ENCODE peak calls at places on chromosome 19, in nine cellular contexts. One of them, this sample, is unnamed. For H3K36me3, the result is how much of the 10 kb centered on the place peaks cover.

GRCh38 chr19:35748106-35749020 is at the start of gene LIN37:
- DNase-seq in thoracic aorta: peak
- DNase-seq in BE2C: peak
- DNase-seq in SK-N-SH: peak
- DNase-seq in cardiac muscle cell: peak
- DNase-seq in OCI-LY7: peak
- DNase-seq in astrocyte: peak
- DNase-seq in pancreas: peak
- DNase-seq in left ventricle myocardium inferior: peak
- DNase-seq in this sample: peak

GRCh38 chr19:56091751-56092546 is 29.1 kb downstream of the ZNF787 start:
- DNase-seq in thoracic aorta: no peak
- DNase-seq in BE2C: no peak
- DNase-seq in SK-N-SH: no peak
- DNase-seq in cardiac muscle cell: no peak
- DNase-seq in OCI-LY7: no peak
- DNase-seq in astrocyte: no peak
- DNase-seq in pancreas: no peak
- DNase-seq in left ventricle myocardium inferior: no peak
- DNase-seq in this sample: no peak

GRCh38 chr19:16957151-16957662 is 68.4 kb downstream of the F2RL3 start:
- DNase-seq in thoracic aorta: no peak
- DNase-seq in BE2C: no peak
- DNase-seq in SK-N-SH: no peak
- DNase-seq in cardiac muscle cell: peak
- DNase-seq in OCI-LY7: no peak
- DNase-seq in astrocyte: no peak
- DNase-seq in pancreas: no peak
- DNase-seq in left ventricle myocardium inferior: no peak
- DNase-seq in this sample: no peak

GRCh38 chr19:55626350-55626749 is 2.0 kb upstream of the ZNF784 start:
- DNase-seq in thoracic aorta: no peak
- DNase-seq in BE2C: no peak
- DNase-seq in SK-N-SH: no peak
- DNase-seq in cardiac muscle cell: no peak
- DNase-seq in OCI-LY7: no peak
- DNase-seq in astrocyte: no peak
- DNase-seq in pancreas: no peak
- DNase-seq in left ventricle myocardium inferior: no peak
- DNase-seq in this sample: no peak

GRCh38 chr19:45645068-45645630 is 6.0 kb upstream of the EML2 start:
- DNase-seq in thoracic aorta: no peak
- DNase-seq in BE2C: no peak
- DNase-seq in SK-N-SH: no peak
- DNase-seq in cardiac muscle cell: no peak
- DNase-seq in OCI-LY7: no peak
- DNase-seq in astrocyte: no peak
- DNase-seq in pancreas: no peak
- DNase-seq in left ventricle myocardium inferior: no peak
- DNase-seq in this sample: no peak

GRCh38 chr19:38046254-38047047 is 139.4 kb downstream of the SIPA1L3 start:
- DNase-seq in thoracic aorta: no peak
- DNase-seq in BE2C: no peak
- DNase-seq in SK-N-SH: no peak
- DNase-seq in cardiac muscle cell: no peak
- DNase-seq in OCI-LY7: peak
- DNase-seq in astrocyte: no peak
- DNase-seq in pancreas: no peak
- DNase-seq in left ventricle myocardium inferior: no peak
- DNase-seq in this sample: peak

GRCh38 chr19:10677796-10678195 is 23.4 kb upstream of the QTRT1 start:
- DNase-seq in thoracic aorta: no peak
- DNase-seq in BE2C: no peak
- DNase-seq in SK-N-SH: no peak
- DNase-seq in cardiac muscle cell: no peak
- DNase-seq in OCI-LY7: no peak
- DNase-seq in astrocyte: no peak
- DNase-seq in pancreas: no peak
- DNase-seq in left ventricle myocardium inferior: no peak
- DNase-seq in this sample: no peak

GRCh38 chr19:10291554-10292205 is 1.9 kb downstream of the ICAM5 start:
- DNase-seq in thoracic aorta: no peak
- DNase-seq in BE2C: no peak
- DNase-seq in SK-N-SH: no peak
- DNase-seq in cardiac muscle cell: no peak
- DNase-seq in OCI-LY7: peak
- DNase-seq in astrocyte: no peak
- DNase-seq in pancreas: no peak
- DNase-seq in left ventricle myocardium inferior: no peak
- DNase-seq in this sample: no peak

GRCh38 chr19:58262922-58263296 is 15.8 kb upstream of the ZNF8 start:
- DNase-seq in thoracic aorta: no peak
- DNase-seq in BE2C: no peak
- DNase-seq in SK-N-SH: no peak
- DNase-seq in cardiac muscle cell: no peak
- DNase-seq in OCI-LY7: no peak
- DNase-seq in astrocyte: no peak
- DNase-seq in pancreas: no peak
- DNase-seq in left ventricle myocardium inferior: no peak
- DNase-seq in this sample: no peak

GRCh38 chr19:41533691-41534090 is 42.3 kb upstream of the CEACAM21 start:
- DNase-seq in thoracic aorta: no peak
- DNase-seq in BE2C: no peak
- DNase-seq in SK-N-SH: no peak
- DNase-seq in cardiac muscle cell: no peak
- DNase-seq in OCI-LY7: no peak
- DNase-seq in astrocyte: no peak
- DNase-seq in pancreas: no peak
- DNase-seq in left ventricle myocardium inferior: no peak
- DNase-seq in this sample: no peak

GRCh38 chr19:13492128-13492527 is 14.2 kb downstream of the CACNA1A start:
- DNase-seq in thoracic aorta: no peak
- DNase-seq in BE2C: no peak
- DNase-seq in SK-N-SH: no peak
- DNase-seq in cardiac muscle cell: peak
- DNase-seq in OCI-LY7: no peak
- DNase-seq in astrocyte: peak
- DNase-seq in pancreas: no peak
- DNase-seq in left ventricle myocardium inferior: no peak
- DNase-seq in this sample: no peak

GRCh38 chr19:13797870-13798269 is 2.6 kb downstream of the ZSWIM4 start:
- DNase-seq in thoracic aorta: peak
- DNase-seq in BE2C: no peak
- DNase-seq in SK-N-SH: no peak
- DNase-seq in cardiac muscle cell: peak
- DNase-seq in OCI-LY7: no peak
- DNase-seq in astrocyte: peak
- DNase-seq in pancreas: no peak
- DNase-seq in left ventricle myocardium inferior: no peak
- DNase-seq in this sample: no peak

GRCh38 chr19:56988271-56988670 is 131.5 kb upstream of the USP29 start:
- DNase-seq in thoracic aorta: no peak
- DNase-seq in BE2C: no peak
- DNase-seq in SK-N-SH: no peak
- DNase-seq in cardiac muscle cell: no peak
- DNase-seq in OCI-LY7: no peak
- DNase-seq in astrocyte: no peak
- DNase-seq in pancreas: no peak
- DNase-seq in left ventricle myocardium inferior: no peak
- DNase-seq in this sample: no peak

GRCh38 chr19:13103961-13104847 is 1.5 kb upstream of the LYL1 start:
- DNase-seq in thoracic aorta: no peak
- DNase-seq in BE2C: peak
- DNase-seq in SK-N-SH: peak
- DNase-seq in cardiac muscle cell: no peak
- DNase-seq in OCI-LY7: peak
- DNase-seq in astrocyte: no peak
- DNase-seq in pancreas: no peak
- DNase-seq in left ventricle myocardium inferior: peak
- DNase-seq in this sample: peak

GRCh38 chr19:4839192-4839591 is 7.7 kb upstream of the TICAM1 start:
- DNase-seq in thoracic aorta: no peak
- DNase-seq in BE2C: no peak
- DNase-seq in SK-N-SH: no peak
- DNase-seq in cardiac muscle cell: no peak
- DNase-seq in OCI-LY7: no peak
- DNase-seq in astrocyte: no peak
- DNase-seq in pancreas: no peak
- DNase-seq in left ventricle myocardium inferior: no peak
- DNase-seq in this sample: no peak

GRCh38 chr19:4843647-4843965 is 12.1 kb upstream of the TICAM1 start:
- DNase-seq in thoracic aorta: no peak
- DNase-seq in BE2C: no peak
- DNase-seq in SK-N-SH: no peak
- DNase-seq in cardiac muscle cell: no peak
- DNase-seq in OCI-LY7: no peak
- DNase-seq in astrocyte: no peak
- DNase-seq in pancreas: no peak
- DNase-seq in left ventricle myocardium inferior: no peak
- DNase-seq in this sample: no peak

GRCh38 chr19:4844348-4845179 is 13.1 kb upstream of the TICAM1 start:
- DNase-seq in thoracic aorta: no peak
- DNase-seq in BE2C: no peak
- DNase-seq in SK-N-SH: no peak
- DNase-seq in cardiac muscle cell: peak
- DNase-seq in OCI-LY7: no peak
- DNase-seq in astrocyte: no peak
- DNase-seq in pancreas: no peak
- DNase-seq in left ventricle myocardium inferior: peak
- DNase-seq in this sample: no peak

GRCh38 chr19:4841366-4841704 is 9.8 kb upstream of the TICAM1 start:
- DNase-seq in thoracic aorta: no peak
- DNase-seq in BE2C: no peak
- DNase-seq in SK-N-SH: no peak
- DNase-seq in cardiac muscle cell: no peak
- DNase-seq in OCI-LY7: no peak
- DNase-seq in astrocyte: no peak
- DNase-seq in pancreas: no peak
- DNase-seq in left ventricle myocardium inferior: no peak
- DNase-seq in this sample: no peak
- H3K36me3 ChIP-seq in thoracic aorta: under half
- H3K36me3 ChIP-seq in BE2C: under half
- H3K36me3 ChIP-seq in SK-N-SH: under half
- H3K36me3 ChIP-seq in cardiac muscle cell: under half
- H3K36me3 ChIP-seq in OCI-LY7: half or more
- H3K36me3 ChIP-seq in astrocyte: under half
- H3K36me3 ChIP-seq in pancreas: under half
- H3K36me3 ChIP-seq in left ventricle myocardium inferior: half or more
- H3K36me3 ChIP-seq in this sample: under half

DNA sequence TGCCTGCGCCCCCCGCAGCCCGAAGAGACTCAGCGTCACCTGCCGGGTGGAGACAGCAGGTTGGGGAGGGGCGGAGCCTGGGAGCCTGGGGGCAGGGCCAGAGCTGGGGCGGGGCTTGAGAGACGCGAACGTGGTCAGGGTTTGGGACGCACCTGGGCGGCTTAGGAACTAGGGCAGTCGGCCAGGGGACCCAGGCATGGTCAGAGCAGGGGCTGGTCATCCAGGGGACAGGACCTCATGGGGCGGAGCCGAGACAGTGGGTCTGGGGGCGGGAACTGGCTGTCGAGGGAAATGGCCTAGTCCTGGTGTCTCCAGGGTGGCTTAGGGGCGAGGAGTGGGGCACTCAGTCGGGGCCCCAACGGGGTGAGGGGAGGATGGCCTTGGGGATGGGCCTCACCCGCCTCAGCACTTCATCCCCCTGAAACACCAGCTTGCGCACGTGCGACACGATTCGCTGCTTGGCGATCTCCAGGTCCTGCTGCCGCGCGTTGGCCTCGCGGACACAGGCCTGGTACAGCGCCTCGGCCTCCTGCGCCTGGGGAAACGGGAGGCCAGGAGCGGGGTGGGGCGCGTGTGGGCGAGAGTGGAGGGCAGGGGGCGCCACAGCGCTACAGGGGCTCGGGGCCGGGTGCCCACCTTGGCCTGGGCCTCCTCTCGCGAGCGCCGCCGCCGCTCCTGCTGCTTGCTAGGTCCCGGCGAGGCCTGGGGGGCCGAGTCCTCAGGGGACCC is 5.8 kb downstream of the GMIP start:
- DNase-seq in thoracic aorta: no peak
- DNase-seq in BE2C: no peak
- DNase-seq in SK-N-SH: no peak
- DNase-seq in cardiac muscle cell: no peak
- DNase-seq in OCI-LY7: no peak
- DNase-seq in astrocyte: no peak
- DNase-seq in pancreas: no peak
- DNase-seq in left ventricle myocardium inferior: no peak
- DNase-seq in this sample: no peak
- TF ChIP-seq CTCF in thoracic aorta: no peak
- TF ChIP-seq CTCF in BE2C: no peak
- TF ChIP-seq CTCF in SK-N-SH: no peak
- TF ChIP-seq CTCF in cardiac muscle cell: no peak
- TF ChIP-seq CTCF in OCI-LY7: peak
- TF ChIP-seq CTCF in astrocyte: no peak
- TF ChIP-seq CTCF in pancreas: no peak
- TF ChIP-seq CTCF in left ventricle myocardium inferior: no peak
- TF ChIP-seq CTCF in this sample: no peak

DNA sequence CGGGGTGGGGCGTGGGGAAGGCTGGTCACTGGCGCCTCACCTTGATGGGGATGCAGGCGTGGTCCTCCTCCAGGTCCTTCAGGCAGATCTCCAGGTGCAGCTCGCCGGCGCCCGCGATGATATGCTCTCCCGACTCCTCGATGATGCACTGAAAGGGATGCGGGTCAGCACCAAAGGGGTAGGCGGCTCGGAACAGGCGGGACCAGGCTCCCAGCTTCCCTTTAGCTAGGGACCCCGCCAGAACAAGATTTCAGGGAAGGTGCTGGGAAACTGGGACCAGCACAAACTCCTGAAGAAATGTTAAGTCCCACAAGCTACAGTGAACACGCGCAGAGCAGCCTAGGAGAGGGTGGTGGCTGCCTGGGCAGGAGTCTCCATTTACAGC is 6.0 kb downstream of the EEF2 start:
- DNase-seq in thoracic aorta: no peak
- DNase-seq in BE2C: no peak
- DNase-seq in SK-N-SH: peak
- DNase-seq in cardiac muscle cell: no peak
- DNase-seq in OCI-LY7: no peak
- DNase-seq in astrocyte: no peak
- DNase-seq in pancreas: peak
- DNase-seq in left ventricle myocardium inferior: no peak
- DNase-seq in this sample: no peak
- H3K36me3 ChIP-seq in thoracic aorta: half or more
- H3K36me3 ChIP-seq in BE2C: half or more
- H3K36me3 ChIP-seq in SK-N-SH: half or more
- H3K36me3 ChIP-seq in cardiac muscle cell: half or more
- H3K36me3 ChIP-seq in OCI-LY7: half or more
- H3K36me3 ChIP-seq in astrocyte: half or more
- H3K36me3 ChIP-seq in pancreas: under half
- H3K36me3 ChIP-seq in left ventricle myocardium inferior: half or more
- H3K36me3 ChIP-seq in this sample: half or more

DNA sequence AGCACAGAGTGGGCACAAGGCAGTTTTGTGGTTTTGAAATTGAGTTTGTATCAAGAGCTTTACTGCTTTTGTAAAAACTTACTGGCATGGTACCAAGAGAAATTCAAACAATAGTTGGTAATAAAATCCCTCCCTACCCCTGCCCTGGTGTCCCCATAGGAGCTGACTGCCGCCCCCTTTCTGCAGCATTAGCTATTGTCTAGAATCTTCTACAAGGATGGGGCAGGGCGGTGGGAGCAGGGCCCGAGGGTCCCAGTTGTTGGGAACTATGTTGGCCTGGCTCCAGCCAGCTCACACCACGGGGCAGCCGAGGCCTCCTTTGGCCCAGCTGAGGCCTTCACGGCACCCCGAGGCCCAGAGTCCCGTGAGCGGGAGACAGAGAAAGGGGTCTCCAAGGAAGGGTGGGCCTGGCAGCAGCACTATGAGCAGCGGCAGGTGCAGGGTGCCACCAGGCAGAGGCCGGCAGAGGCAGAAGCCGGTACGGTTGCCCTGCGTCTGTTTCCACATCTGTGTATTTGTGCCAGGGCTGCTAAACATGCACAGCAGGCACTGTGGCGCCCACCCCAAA is 57.9 kb downstream of the KDM4B start:
- DNase-seq in thoracic aorta: no peak
- DNase-seq in BE2C: no peak
- DNase-seq in SK-N-SH: no peak
- DNase-seq in cardiac muscle cell: peak
- DNase-seq in OCI-LY7: no peak
- DNase-seq in astrocyte: no peak
- DNase-seq in pancreas: no peak
- DNase-seq in left ventricle myocardium inferior: no peak
- DNase-seq in this sample: no peak
- TF ChIP-seq CTCF in thoracic aorta: no peak
- TF ChIP-seq CTCF in BE2C: no peak
- TF ChIP-seq CTCF in SK-N-SH: peak
- TF ChIP-seq CTCF in cardiac muscle cell: no peak
- TF ChIP-seq CTCF in OCI-LY7: peak
- TF ChIP-seq CTCF in astrocyte: no peak
- TF ChIP-seq CTCF in pancreas: no peak
- TF ChIP-seq CTCF in left ventricle myocardium inferior: no peak
- TF ChIP-seq CTCF in this sample: no peak

This sample was measured in GM06990.